ENCODE peak calls at places on chromosomes 16 and 17, in nine cellular contexts. U, L, V, B, C, H, D, T and Z are unnamed samples.

GRCh38 chr16:4612977-4613635 is 1.6 kb downstream of the UBALD1 start:
- DNase-seq in T (no peak), L (no peak), C (no peak), B (no peak), H (no peak), U (no peak), D (no peak), V (no peak), Z (peak)

GRCh38 chr17:8481089-8481488 is 45.4 kb downstream of the NDEL1 start:
- DNase-seq in U (no peak), C (no peak), D (no peak), V (no peak), T (no peak), L (no peak), H (no peak), B (no peak), Z (no peak)

GRCh38 chr16:88468289-88469129 is 15.4 kb downstream of the ZFPM1 start:
- DNase-seq in T (no peak), C (no peak), B (no peak), D (no peak), H (no peak), L (no peak), V (peak), U (peak), Z (no peak)

GRCh38 chr17:50535407-50535806 is 2.9 kb downstream of the EPN3 start:
- DNase-seq in B (no peak), U (no peak), D (no peak), V (no peak), T (no peak), L (no peak), H (no peak), C (no peak), Z (no peak)

GRCh38 chr17:49967621-49968379 is 1.2 kb upstream of the DLX4 start:
- DNase-seq in U (no peak), H (no peak), L (no peak), T (no peak), C (no peak), V (no peak), D (no peak), B (no peak), Z (no peak)

GRCh38 chr16:24921229-24921628 is 75.5 kb downstream of the SLC5A11 start:
- DNase-seq in C (no peak), D (no peak), U (no peak), V (no peak), H (no peak), T (no peak), B (no peak), L (no peak), Z (no peak)

GRCh38 chr17:48488548-48489106 is 42.2 kb downstream of the HOXB1 start:
- DNase-seq in V (no peak), H (no peak), B (no peak), T (no peak), C (no peak), U (no peak), D (no peak), L (no peak), Z (no peak)

GRCh38 chr16:85033153-85033552 is 5.6 kb downstream of the KIAA0513 start:
- DNase-seq in U (no peak), B (no peak), H (no peak), V (no peak), C (no peak), D (no peak), L (no peak), T (no peak), Z (no peak)

GRCh38 chr17:1714980-1715802 is 5.0 kb upstream of the TLCD2 start:
- DNase-seq in U (peak), T (peak), B (peak), L (peak), H (no peak), D (no peak), V (peak), C (peak), Z (peak)

GRCh38 chr16:1780677-1781072 is 1.7 kb downstream of the SPSB3 start:
- DNase-seq in U (no peak), T (no peak), L (no peak), B (no peak), C (no peak), H (no peak), V (no peak), D (no peak), Z (no peak)

GRCh38 chr16:533391-534088 is 6.0 kb downstream of the CAPN15 start:
- DNase-seq in V (no peak), H (no peak), T (no peak), D (no peak), C (no peak), B (peak), U (no peak), L (no peak), Z (no peak)

GRCh38 chr17:31686495-31686894 is 172.5 kb downstream of the COPRS start:
- DNase-seq in L (no peak), H (no peak), D (no peak), C (no peak), T (no peak), B (no peak), V (peak), U (no peak), Z (no peak)

GRCh38 chr17:16178836-16179235 is 36.5 kb downstream of the NCOR1 start:
- DNase-seq in L (no peak), H (no peak), T (no peak), C (no peak), U (no peak), D (no peak), V (peak), B (no peak), Z (no peak)

GRCh38 chr16:1288813-1289479 is 20.5 kb upstream of the UBE2I start:
- DNase-seq in U (no peak), C (no peak), L (no peak), H (no peak), T (no peak), D (no peak), V (no peak), B (no peak), Z (no peak)

GRCh38 chr17:41810659-41811548 is 845 bp downstream of the P3H4 start:
- DNase-seq in C (no peak), V (no peak), D (no peak), U (no peak), H (no peak), B (peak), L (peak), T (no peak), Z (peak)

GRCh38 chr17:59333845-59334244 is 2.4 kb downstream of the YPEL2 start:
- DNase-seq in C (no peak), T (no peak), U (no peak), B (no peak), D (no peak), V (no peak), L (no peak), H (no peak), Z (no peak)

GRCh38 chr16:80577485-80578280 is 36.9 kb downstream of the DYNLRB2 start:
- DNase-seq in D (no peak), B (no peak), C (no peak), V (no peak), H (no peak), T (no peak), U (no peak), L (no peak), Z (no peak)

GRCh38 chr16:14310519-14310991 is 239.4 kb downstream of the MRTFB start:
- DNase-seq in D (no peak), H (no peak), C (no peak), U (peak), T (no peak), B (no peak), L (no peak), V (peak), Z (no peak)

GRCh38 chr16:4081577-4082021 is 34.6 kb downstream of the ADCY9 start:
- DNase-seq in V (peak), C (peak), U (no peak), L (no peak), H (no peak), T (no peak), B (no peak), D (no peak), Z (no peak)

GRCh38 chr17:80781188-80781577 is 210.5 kb upstream of the CHMP6 start:
- DNase-seq in U (no peak), V (no peak), D (no peak), H (no peak), L (no peak), T (no peak), C (no peak), B (peak), Z (no peak)

GRCh38 chr17:37339321-37339720 is 36.5 kb upstream of the C17orf78 start:
- DNase-seq in L (no peak), D (no peak), H (no peak), U (no peak), V (no peak), B (no peak), T (no peak), C (no peak), Z (no peak)

GRCh38 chr16:72783716-72784320 is 264.1 kb downstream of the ZFHX3 start:
- DNase-seq in C (no peak), L (no peak), D (no peak), H (no peak), U (peak), B (no peak), T (no peak), V (peak), Z (no peak)

DNA sequence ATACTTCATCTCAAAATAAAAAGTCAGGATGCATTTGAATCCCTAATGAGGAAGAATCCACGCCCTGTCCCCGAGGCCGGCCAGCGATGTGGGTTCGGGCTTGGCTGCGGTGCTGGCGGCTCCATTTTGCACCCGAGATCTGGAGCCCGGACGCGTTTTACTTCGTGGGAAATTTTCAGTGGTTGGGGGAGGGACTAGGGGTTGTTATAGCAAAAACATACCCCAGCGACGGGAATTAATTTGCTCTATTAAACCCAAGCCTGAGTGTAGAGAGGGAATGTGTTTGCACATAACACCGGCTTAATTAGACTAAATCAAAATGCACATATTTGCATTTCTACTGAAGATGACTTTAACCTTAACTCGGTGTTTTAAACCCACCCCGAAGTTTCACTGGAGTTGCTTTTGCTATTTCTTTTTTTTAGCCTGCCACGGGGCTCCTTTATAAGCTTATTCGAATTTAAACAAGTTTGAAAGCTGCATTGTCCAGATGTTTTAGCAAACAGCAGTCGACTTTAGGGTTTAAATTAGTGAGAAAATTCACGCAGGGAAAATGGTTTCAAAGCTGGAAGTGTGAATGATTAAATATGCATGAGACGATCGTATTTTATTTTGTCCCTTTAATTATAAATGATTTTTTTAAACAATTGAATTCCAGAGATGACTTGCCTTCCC is 4.9 kb downstream of the IRX5 start:
- DNase-seq in D (no peak), V (no peak), H (no peak), T (no peak), B (no peak), L (no peak), C (no peak), U (no peak), Z (no peak)
- H3K27ac ChIP-seq in D (no peak), V (no peak), H (no peak), T (peak), B (no peak), L (peak), C (no peak), U (no peak), Z (no peak)

GRCh38 chr17:57956311-57957119 is 1.3 kb upstream of the CUEDC1 start:
- DNase-seq in B (no peak), U (no peak), C (peak), D (peak), H (no peak), V (no peak), L (no peak), T (no peak), Z (peak)
- H3K27ac ChIP-seq in B (no peak), U (peak), C (no peak), D (no peak), H (no peak), V (no peak), L (no peak), T (peak), Z (no peak)

GRCh38 chr16:86609115-86609514 is 30.8 kb downstream of the FOXL1 start:
- DNase-seq in B (no peak), L (no peak), C (no peak), U (peak), H (no peak), T (no peak), D (no peak), V (peak), Z (no peak)
- H3K27ac ChIP-seq in B (no peak), L (no peak), C (no peak), U (peak), H (no peak), T (peak), D (no peak), V (peak), Z (no peak)

GRCh38 chr17:17696075-17696474 is 14.8 kb downstream of the RAI1 start:
- DNase-seq in C (no peak), H (no peak), L (no peak), D (no peak), U (no peak), T (no peak), V (no peak), B (no peak), Z (no peak)

GRCh38 chr17:17700251-17700969 is 19.2 kb downstream of the RAI1 start:
- DNase-seq in C (no peak), D (no peak), L (no peak), T (no peak), U (no peak), H (no peak), V (no peak), B (no peak), Z (peak)

GRCh38 chr17:17698869-17699351 is 17.7 kb downstream of the RAI1 start:
- DNase-seq in B (no peak), C (no peak), L (no peak), U (no peak), V (peak), H (no peak), T (no peak), D (no peak), Z (peak)

GRCh38 chr17:17696871-17697633 is 15.8 kb downstream of the RAI1 start:
- DNase-seq in B (no peak), C (no peak), L (peak), U (no peak), V (no peak), T (peak), H (no peak), D (no peak), Z (no peak)

DNA sequence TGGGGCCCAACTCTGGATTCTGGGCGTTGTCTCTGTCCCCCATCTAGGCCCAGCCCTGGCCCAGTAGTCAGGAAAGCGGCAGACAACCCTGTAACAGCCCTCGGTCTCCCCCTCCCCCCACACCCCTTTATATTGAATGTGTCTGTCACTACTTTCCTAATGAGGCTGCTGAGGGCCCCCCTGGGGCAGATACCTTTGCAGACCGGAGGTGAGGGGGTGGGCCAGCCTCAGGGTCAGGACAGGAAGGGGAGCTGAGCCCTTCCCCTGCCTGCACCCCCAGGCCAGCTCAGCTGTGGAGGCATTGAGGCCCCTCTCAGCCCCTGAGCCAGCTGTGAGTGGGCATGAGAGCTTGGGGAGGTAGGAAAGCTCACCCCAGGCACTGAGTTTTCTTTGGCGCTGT is 17.1 kb downstream of the RAI1 start:
- DNase-seq in B (no peak), T (no peak), U (no peak), C (no peak), V (no peak), D (no peak), L (no peak), H (no peak), Z (no peak)
- H3K27ac ChIP-seq in B (peak), T (peak), U (peak), C (no peak), V (peak), D (no peak), L (peak), H (no peak), Z (peak)